ENCODE peak calls at places on chromosomes 13 and 19, in six cellular contexts. A is uterus; E is CD8-positive, alpha-beta T cell; P is CD4-positive, CD25-positive, alpha-beta regulatory T cell; S is Karpas-422; T is MM.1S. F is an unnamed sample.

GRCh38 chr13:25494708-25495411 is 123.1 kb downstream of the ATP8A2 start:
- DNase-seq in A (no peak), E (no peak), P (no peak), S (peak; percentile 37), T (no peak), F (no peak)

GRCh38 chr13:75318138-75318833 is 163.7 kb downstream of the TBC1D4 start:
- DNase-seq in A (no peak), E (no peak), P (peak; percentile 38), S (no peak), T (no peak), F (no peak)

GRCh38 chr13:109180905-109181425 is 551.6 kb downstream of the MYO16 start:
- DNase-seq in A (no peak), E (no peak), P (no peak), S (no peak), T (peak; percentile 62), F (no peak)

GRCh38 chr19:6802336-6803035 is 30.0 kb downstream of the VAV1 start:
- DNase-seq in A (no peak), E (peak; percentile 1), P (peak; percentile 18), S (peak; percentile 90), T (peak; percentile 94), F (peak; percentile 72)

GRCh38 chr19:10661946-10662345 is 7.8 kb downstream of the ILF3 start:
- DNase-seq in A (no peak), E (no peak), P (no peak), S (no peak), T (no peak), F (no peak)

GRCh38 chr19:18174983-18175382 is 1.4 kb downstream of the IFI30 start:
- DNase-seq in A (no peak), E (no peak), P (no peak), S (no peak), T (no peak), F (no peak)

GRCh38 chr19:17473041-17473440 is 2.7 kb downstream of the SLC27A1 start:
- DNase-seq in A (no peak), E (no peak), P (no peak), S (no peak), T (no peak), F (no peak)

GRCh38 chr19:12766051-12766521 is 9.3 kb downstream of the HOOK2 start:
- DNase-seq in A (peak; percentile 74), E (no peak), P (peak; percentile 68), S (no peak), T (peak; percentile 65), F (no peak)

GRCh38 chr13:42803563-42804212 is 22.3 kb downstream of the FAM216B start:
- DNase-seq in A (no peak), E (no peak), P (no peak), S (no peak), T (no peak), F (no peak)

GRCh38 chr19:57560049-57560491 is 407 bp upstream of the ZNF550 start:
- DNase-seq in A (no peak), E (no peak), P (no peak), S (no peak), T (no peak), F (no peak)

GRCh38 chr13:39025433-39025839 is 12.5 kb downstream of the PROSER1 start:
- DNase-seq in A (no peak), E (no peak), P (no peak), S (no peak), T (no peak), F (no peak)

GRCh38 chr19:18558202-18558555 is 509 bp downstream of the KXD1 start:
- DNase-seq in A (no peak), E (no peak), P (no peak), S (peak; percentile 56), T (no peak), F (no peak)

GRCh38 chr19:6275170-6275744 is 4.5 kb downstream of the MLLT1 start:
- DNase-seq in A (no peak), E (no peak), P (no peak), S (no peak), T (no peak), F (no peak)

GRCh38 chr13:110268576-110269185 is 38.3 kb downstream of the COL4A1 start:
- DNase-seq in A (no peak), E (no peak), P (no peak), S (no peak), T (no peak), F (no peak)

GRCh38 chr13:77544365-77544764 is 8.9 kb downstream of the SCEL start:
- DNase-seq in A (peak; percentile 51), E (no peak), P (no peak), S (no peak), T (no peak), F (no peak)

GRCh38 chr13:80462037-80462436 is 121.1 kb upstream of the SPRY2 start:
- DNase-seq in A (no peak), E (no peak), P (no peak), S (no peak), T (no peak), F (no peak)

GRCh38 chr19:5045015-5045414 is 76.1 kb downstream of the KDM4B start:
- DNase-seq in A (no peak), E (no peak), P (no peak), S (no peak), T (no peak), F (no peak)

GRCh38 chr19:10718205-10719196 is 622 bp downstream of the DNM2 start:
- DNase-seq in A (peak; percentile 30), E (peak; percentile 25), P (no peak), S (peak; percentile 75), T (peak; percentile 52), F (peak; percentile 39)

GRCh38 chr19:329876-330275 is 14.7 kb downstream of the MIER2 start:
- DNase-seq in A (no peak), E (no peak), P (no peak), S (no peak), T (no peak), F (no peak)

GRCh38 chr19:49929121-49929610 is at the start of the genes ATF5 and NUP62:
- DNase-seq in A (peak; percentile 90), E (peak; percentile 81), P (peak; percentile 93), S (peak; percentile 97), T (peak; percentile 93), F (peak; percentile 82)

GRCh38 chr13:108003626-108004025 is 211.7 kb downstream of the LIG4 start:
- DNase-seq in A (no peak), E (no peak), P (no peak), S (no peak), T (no peak), F (no peak)

GRCh38 chr19:7673995-7674667 is 2.8 kb upstream of the MCEMP1 start:
- DNase-seq in A (peak; percentile 21), E (no peak), P (no peak), S (peak; percentile 89), T (peak; percentile 66), F (no peak)

GRCh38 chr13:21012211-21012610 is 49.2 kb downstream of the LATS2 start:
- DNase-seq in A (no peak), E (no peak), P (no peak), S (no peak), T (no peak), F (no peak)

GRCh38 chr13:69178000-69178399 is 929.6 kb upstream of the ATXN8OS start:
- DNase-seq in A (no peak), E (no peak), P (no peak), S (no peak), T (no peak), F (no peak)

GRCh38 chr19:44587863-44588752 is 25.3 kb upstream of the IGSF23 start:
- DNase-seq in A (no peak), E (no peak), P (no peak), S (no peak), T (no peak), F (no peak)

GRCh38 chr13:79085021-79085420 is 321.0 kb downstream of the RBM26 start:
- DNase-seq in A (no peak), E (no peak), P (no peak), S (no peak), T (no peak), F (no peak)

GRCh38 chr13:91647361-91647970 is 249.0 kb downstream of the GPC5 start:
- DNase-seq in A (no peak), E (no peak), P (no peak), S (peak; percentile 50), T (no peak), F (no peak)

DNA sequence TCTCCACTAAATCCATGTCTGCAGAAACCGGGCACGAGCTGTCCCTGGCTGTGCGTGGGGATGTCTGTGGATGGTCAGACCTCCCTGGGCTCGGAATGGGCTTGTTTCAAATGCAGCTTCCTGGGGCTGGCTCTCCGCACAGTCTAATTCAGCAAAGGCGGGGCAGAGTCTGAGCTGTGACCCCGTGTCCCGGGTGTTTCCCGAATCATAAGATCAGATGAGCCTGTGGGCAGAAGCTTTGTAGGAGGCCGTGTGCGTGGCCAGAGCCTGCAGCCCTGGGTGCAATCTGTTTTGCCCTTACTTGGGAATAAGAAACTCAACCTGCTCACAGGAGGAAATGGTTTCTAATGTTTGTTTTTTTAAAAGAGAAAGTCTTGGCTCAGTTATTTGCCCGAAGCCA is 13.9 kb upstream of the GNA11 start:
- DNase-seq in A (no peak), E (no peak), P (no peak), S (no peak), T (no peak), F (no peak)
- H3K27ac ChIP-seq in A (no peak overlapping the region), E (no peak overlapping the region), P (no peak overlapping the region), S (no peak overlapping the region), T (no peak overlapping the region), F (no peak overlapping the region)

GRCh38 chr13:98253526-98253925 is 76.5 kb upstream of the RNF113B start:
- DNase-seq in A (no peak), E (no peak), P (no peak), S (no peak), T (no peak), F (no peak)
- H3K27ac ChIP-seq in A (no peak overlapping the region), E (no peak overlapping the region), P (no peak overlapping the region), S (no peak overlapping the region), T (no peak overlapping the region), F (no peak overlapping the region)

DNA sequence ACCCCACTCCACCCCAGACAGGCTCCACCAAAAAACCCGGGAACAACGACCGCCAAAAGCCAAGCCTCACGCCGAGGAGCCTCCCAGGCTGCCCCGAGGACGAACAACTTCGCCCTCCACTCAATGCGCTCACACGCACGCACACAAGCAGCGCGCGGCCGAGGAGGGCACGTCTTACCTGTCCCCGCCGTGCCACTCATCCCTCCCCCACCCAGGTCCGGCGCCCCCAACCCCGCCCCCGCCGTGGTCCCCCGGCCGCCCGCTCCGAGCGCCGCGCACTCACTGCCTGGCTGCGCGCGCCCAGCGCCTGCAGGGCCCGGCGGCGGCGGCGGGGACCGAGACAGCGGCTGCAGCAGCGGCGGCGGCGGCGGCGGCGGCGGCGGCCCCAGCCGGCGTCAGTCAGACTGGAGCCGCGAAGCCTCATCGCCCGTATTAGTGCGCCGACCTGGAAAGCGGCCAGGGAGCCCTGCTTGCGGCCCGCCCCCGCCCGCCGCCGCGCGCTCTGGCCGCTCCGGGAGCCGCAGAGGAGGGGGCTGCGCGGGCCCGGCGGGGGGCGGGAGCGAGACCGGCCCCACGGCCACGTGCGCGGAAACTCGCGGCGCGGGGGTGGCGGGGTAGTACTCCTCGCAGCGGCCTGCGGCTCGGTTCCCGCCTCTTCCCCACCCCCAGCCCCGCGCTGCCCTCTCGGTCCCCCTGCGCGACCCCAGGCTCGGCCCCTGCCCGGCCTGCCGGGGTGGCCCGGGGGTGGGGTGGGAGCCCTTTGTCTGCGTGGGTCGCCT is at the start of gene SMAD9:
- DNase-seq in A (peak; percentile 78), E (no peak), P (no peak), S (no peak), T (peak; percentile 9), F (no peak)
- H3K27ac ChIP-seq in A (peak within 1 kb of the TSS; percentile 71), E (no peak within 1 kb of the TSS), P (no peak within 1 kb of the TSS), S (no peak within 1 kb of the TSS), T (no peak within 1 kb of the TSS), F (no peak within 1 kb of the TSS)

DNA sequence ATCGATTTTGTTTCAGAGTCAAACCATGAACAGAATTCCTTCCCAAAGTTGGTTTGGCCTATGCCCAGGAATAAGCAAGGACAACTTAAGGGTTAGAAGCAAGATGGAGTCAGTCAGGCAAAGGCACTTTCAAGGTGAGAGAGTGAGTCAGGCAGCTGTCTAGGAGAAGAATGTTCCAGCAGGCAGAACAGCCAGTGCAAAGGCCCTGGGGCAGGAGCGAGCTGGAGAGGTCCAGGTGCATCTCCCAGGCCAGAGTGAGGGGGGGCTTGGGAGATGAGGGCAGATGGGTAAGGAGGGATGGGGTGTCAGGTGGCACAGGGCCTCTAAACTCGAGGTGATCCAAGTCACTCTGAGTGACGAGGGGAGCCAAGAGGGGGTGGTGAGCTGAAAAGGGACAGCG is 9.2 kb upstream of the GRWD1 start:
- DNase-seq in A (no peak), E (no peak), P (no peak), S (no peak), T (no peak), F (no peak)
- H3K27ac ChIP-seq in A (no peak overlapping the region), E (no peak overlapping the region), P (no peak overlapping the region), S (no peak overlapping the region), T (no peak overlapping the region), F (no peak overlapping the region)